ENCODE peak calls at places on chromosome 15, in eight cellular contexts. One of them, this sample, is unnamed.

GRCh38 chr15:80494311-80494710 is 90.1 kb downstream of the ARNT2 start:
- DNase-seq in T-helper 1 cell: no peak
- DNase-seq in A549: peak
- DNase-seq in nucleus accumbens: no peak
- DNase-seq in DMS53: no peak
- DNase-seq in T-cell: no peak
- DNase-seq in heart left ventricle: no peak
- DNase-seq in pancreas: no peak
- DNase-seq in this sample: no peak

GRCh38 chr15:63421433-63421832 is 39.8 kb upstream of the CA12 start:
- DNase-seq in T-helper 1 cell: no peak
- DNase-seq in A549: no peak
- DNase-seq in nucleus accumbens: no peak
- DNase-seq in DMS53: no peak
- DNase-seq in T-cell: no peak
- DNase-seq in heart left ventricle: no peak
- DNase-seq in pancreas: no peak
- DNase-seq in this sample: no peak

GRCh38 chr15:77580991-77581682 is 51.6 kb downstream of the LINGO1 start:
- DNase-seq in T-helper 1 cell: no peak
- DNase-seq in A549: no peak
- DNase-seq in nucleus accumbens: peak
- DNase-seq in DMS53: no peak
- DNase-seq in T-cell: no peak
- DNase-seq in heart left ventricle: peak
- DNase-seq in pancreas: no peak
- DNase-seq in this sample: no peak

GRCh38 chr15:56356616-56357015 is 8.6 kb upstream of the TEX9 start:
- DNase-seq in T-helper 1 cell: no peak
- DNase-seq in A549: no peak
- DNase-seq in nucleus accumbens: no peak
- DNase-seq in DMS53: no peak
- DNase-seq in T-cell: no peak
- DNase-seq in heart left ventricle: no peak
- DNase-seq in pancreas: no peak
- DNase-seq in this sample: no peak

GRCh38 chr15:84910928-84911623 is 26.6 kb downstream of the SLC28A1 start:
- DNase-seq in T-helper 1 cell: no peak
- DNase-seq in A549: no peak
- DNase-seq in nucleus accumbens: no peak
- DNase-seq in DMS53: peak
- DNase-seq in T-cell: no peak
- DNase-seq in heart left ventricle: no peak
- DNase-seq in pancreas: peak
- DNase-seq in this sample: no peak

GRCh38 chr15:61228025-61228901 is 839 bp downstream of the RORA start:
- DNase-seq in T-helper 1 cell: no peak
- DNase-seq in A549: peak
- DNase-seq in nucleus accumbens: no peak
- DNase-seq in DMS53: peak
- DNase-seq in T-cell: no peak
- DNase-seq in heart left ventricle: peak
- DNase-seq in pancreas: peak
- DNase-seq in this sample: no peak

GRCh38 chr15:41695750-41696436 is 35.7 kb downstream of the MGA start:
- DNase-seq in T-helper 1 cell: peak
- DNase-seq in A549: peak
- DNase-seq in nucleus accumbens: no peak
- DNase-seq in DMS53: peak
- DNase-seq in T-cell: peak
- DNase-seq in heart left ventricle: no peak
- DNase-seq in pancreas: no peak
- DNase-seq in this sample: peak

GRCh38 chr15:95025924-95026728 is 794.8 kb downstream of the MCTP2 start:
- DNase-seq in T-helper 1 cell: peak
- DNase-seq in A549: peak
- DNase-seq in nucleus accumbens: no peak
- DNase-seq in DMS53: peak
- DNase-seq in T-cell: no peak
- DNase-seq in heart left ventricle: peak
- DNase-seq in pancreas: no peak
- DNase-seq in this sample: no peak

GRCh38 chr15:39976291-39977274 is 42.7 kb downstream of the EIF2AK4 start:
- DNase-seq in T-helper 1 cell: no peak
- DNase-seq in A549: no peak
- DNase-seq in nucleus accumbens: peak
- DNase-seq in DMS53: no peak
- DNase-seq in T-cell: no peak
- DNase-seq in heart left ventricle: peak
- DNase-seq in pancreas: peak
- DNase-seq in this sample: no peak

GRCh38 chr15:40769310-40770146 is at the start of gene C15orf62:
- DNase-seq in T-helper 1 cell: no peak
- DNase-seq in A549: no peak
- DNase-seq in nucleus accumbens: peak
- DNase-seq in DMS53: peak
- DNase-seq in T-cell: no peak
- DNase-seq in heart left ventricle: no peak
- DNase-seq in pancreas: no peak
- DNase-seq in this sample: peak

GRCh38 chr15:79116771-79117170 is 26.2 kb upstream of the RASGRF1 start:
- DNase-seq in T-helper 1 cell: no peak
- DNase-seq in A549: no peak
- DNase-seq in nucleus accumbens: no peak
- DNase-seq in DMS53: no peak
- DNase-seq in T-cell: no peak
- DNase-seq in heart left ventricle: no peak
- DNase-seq in pancreas: no peak
- DNase-seq in this sample: no peak

GRCh38 chr15:66819084-66819483 is 117.0 kb downstream of the SMAD6 start:
- DNase-seq in T-helper 1 cell: no peak
- DNase-seq in A549: peak
- DNase-seq in nucleus accumbens: no peak
- DNase-seq in DMS53: no peak
- DNase-seq in T-cell: no peak
- DNase-seq in heart left ventricle: no peak
- DNase-seq in pancreas: no peak
- DNase-seq in this sample: no peak

GRCh38 chr15:92949604-92950249 is 49.6 kb downstream of the CHD2 start:
- DNase-seq in T-helper 1 cell: no peak
- DNase-seq in A549: peak
- DNase-seq in nucleus accumbens: no peak
- DNase-seq in DMS53: peak
- DNase-seq in T-cell: no peak
- DNase-seq in heart left ventricle: no peak
- DNase-seq in pancreas: no peak
- DNase-seq in this sample: no peak

GRCh38 chr15:69600556-69601085 is 148.0 kb downstream of the RPLP1 start:
- DNase-seq in T-helper 1 cell: no peak
- DNase-seq in A549: no peak
- DNase-seq in nucleus accumbens: no peak
- DNase-seq in DMS53: no peak
- DNase-seq in T-cell: no peak
- DNase-seq in heart left ventricle: no peak
- DNase-seq in pancreas: no peak
- DNase-seq in this sample: no peak

GRCh38 chr15:70251246-70251990 is 153.7 kb upstream of the TLE3 start:
- DNase-seq in T-helper 1 cell: no peak
- DNase-seq in A549: no peak
- DNase-seq in nucleus accumbens: no peak
- DNase-seq in DMS53: peak
- DNase-seq in T-cell: no peak
- DNase-seq in heart left ventricle: no peak
- DNase-seq in pancreas: no peak
- DNase-seq in this sample: no peak

GRCh38 chr15:98903377-98904018 is 104.1 kb downstream of the PGPEP1L start:
- DNase-seq in T-helper 1 cell: no peak
- DNase-seq in A549: peak
- DNase-seq in nucleus accumbens: no peak
- DNase-seq in DMS53: peak
- DNase-seq in T-cell: no peak
- DNase-seq in heart left ventricle: no peak
- DNase-seq in pancreas: no peak
- DNase-seq in this sample: no peak

GRCh38 chr15:38520035-38520434 is 44.6 kb downstream of the RASGRP1 start:
- DNase-seq in T-helper 1 cell: no peak
- DNase-seq in A549: no peak
- DNase-seq in nucleus accumbens: no peak
- DNase-seq in DMS53: no peak
- DNase-seq in T-cell: no peak
- DNase-seq in heart left ventricle: no peak
- DNase-seq in pancreas: no peak
- DNase-seq in this sample: no peak

GRCh38 chr15:96359772-96360498 is 29.4 kb downstream of the NR2F2 start:
- DNase-seq in T-helper 1 cell: no peak
- DNase-seq in A549: no peak
- DNase-seq in nucleus accumbens: no peak
- DNase-seq in DMS53: no peak
- DNase-seq in T-cell: no peak
- DNase-seq in heart left ventricle: no peak
- DNase-seq in pancreas: no peak
- DNase-seq in this sample: no peak

This sample was measured in CD8-positive, alpha-beta memory T cell.